ENCODE peak calls at places on chromosomes 5 and 9, in six cellular contexts. A is psoas muscle; U is dorsolateral prefrontal cortex; X is heart left ventricle; J is CD8-positive, alpha-beta T cell; I is brain microvascular endothelial cell. M is an unnamed sample.

GRCh38 chr5:125835293-125836172 is 587.7 kb upstream of the GRAMD2B start:
- DNase-seq in U (peak), J (no peak), I (peak), A (peak), X (no peak), M (peak)

GRCh38 chr5:663436-664342 is 29.5 kb downstream of the TPPP start:
- DNase-seq in A (peak), U (no peak), X (no peak), J (no peak), I (no peak), M (no peak)

GRCh38 chr5:102049517-102049916 is 246.6 kb downstream of the SLCO4C1 start:
- DNase-seq in J (no peak), U (no peak), I (no peak), X (no peak), A (no peak), M (no peak)

GRCh38 chr5:168869615-168870227 is 290.6 kb upstream of the PANK3 start:
- DNase-seq in A (no peak), X (no peak), I (no peak), U (no peak), J (no peak), M (no peak)

GRCh38 chr5:1995491-1995890 is 112.8 kb upstream of the IRX4 start:
- DNase-seq in I (no peak), U (no peak), X (no peak), A (no peak), J (no peak), M (no peak)

GRCh38 chr5:18745988-18746615 is 1111.8 kb downstream of the TAF11L14 start:
- DNase-seq in A (no peak), J (peak), X (no peak), I (no peak), U (no peak), M (no peak)

GRCh38 chr5:26700759-26701384 is 337.5 kb downstream of the CDH9 start:
- DNase-seq in U (no peak), J (no peak), X (no peak), A (no peak), I (no peak), M (no peak)

GRCh38 chr9:85223506-85224108 is 518.1 kb downstream of the AGTPBP1 start:
- DNase-seq in A (no peak), U (no peak), I (no peak), J (no peak), X (no peak), M (no peak)

GRCh38 chr9:3906437-3907213 is 380.8 kb upstream of the RFX3 start:
- DNase-seq in A (no peak), J (no peak), U (no peak), I (peak), X (no peak), M (no peak)

GRCh38 chr9:114280636-114281315 is 42.1 kb upstream of the ORM1 start:
- DNase-seq in U (no peak), J (no peak), A (peak), I (no peak), X (no peak), M (no peak)

DNA sequence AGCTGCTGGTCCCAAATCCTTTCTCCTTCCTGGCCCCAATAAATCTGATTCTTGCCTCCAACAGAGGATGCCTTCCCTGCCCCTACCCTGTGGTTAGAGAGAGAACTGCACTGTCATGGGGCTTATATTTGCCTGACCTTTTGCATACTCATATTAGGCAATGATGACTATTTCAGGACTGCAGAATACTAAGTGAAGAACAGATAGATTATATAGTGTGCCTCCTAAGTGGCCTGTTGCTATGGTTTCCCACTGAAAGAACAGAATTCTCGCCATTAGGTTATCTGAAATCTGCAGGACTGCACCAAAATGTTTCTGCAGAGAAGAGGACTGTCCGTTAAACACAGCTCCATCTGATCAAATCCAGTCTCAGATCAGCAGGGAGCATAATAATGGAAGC is 87.3 kb upstream of the CCNG1 start:
- DNase-seq in X (no peak), A (no peak), J (no peak), U (no peak), I (no peak), M (no peak)
- TF ChIP-seq CTCF in X (no peak), A (no peak), J (no peak), U (no peak), I (peak), M (peak)

GRCh38 chr9:132541966-132542830 is 40.2 kb upstream of the BARHL1 start:
- DNase-seq in U (no peak), J (no peak), X (no peak), I (no peak), A (peak), M (no peak)
- H3K4me3 ChIP-seq in U (no peak), J (no peak), X (no peak), I (no peak), A (no peak), M (no peak)

GRCh38 chr5:119452373-119453044 is at the start of gene HSD17B4:
- DNase-seq in I (peak), U (peak), J (peak), X (peak), A (peak), M (peak)

GRCh38 chr5:119452060-119452372 is 281 bp upstream of the HSD17B4 start:
- DNase-seq in I (no peak), J (no peak), U (no peak), A (no peak), X (no peak), M (no peak)

GRCh38 chr5:119453045-119453383 is 717 bp downstream of the HSD17B4 start:
- DNase-seq in A (no peak), U (no peak), I (peak), X (no peak), J (no peak), M (no peak)

GRCh38 chr5:119451561-119451960 is 736 bp upstream of the HSD17B4 start:
- DNase-seq in J (no peak), A (no peak), U (no peak), I (no peak), X (no peak), M (no peak)

DNA sequence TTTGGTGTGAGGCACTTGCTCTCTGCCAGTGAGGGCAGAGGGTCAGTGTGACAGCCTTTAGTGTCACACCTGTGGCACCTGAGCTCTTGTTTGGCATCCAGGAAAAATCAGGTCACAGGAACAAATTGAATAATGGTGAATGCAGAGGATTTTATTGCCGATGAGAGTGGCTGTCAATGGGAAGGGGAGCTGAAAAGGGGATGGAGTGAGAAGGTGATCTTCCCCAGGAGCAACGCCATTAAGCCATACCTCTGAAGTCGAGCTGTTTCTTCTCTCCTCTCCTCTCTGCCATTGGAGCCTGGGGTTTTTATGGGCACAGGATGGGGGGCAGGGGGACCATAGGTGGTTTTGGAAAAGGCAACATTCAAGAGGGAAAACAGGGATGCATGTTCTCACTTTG is 2.4 kb upstream of the HSD17B4 start:
- DNase-seq in I (no peak), X (no peak), J (no peak), U (no peak), A (no peak), M (no peak)
- TF ChIP-seq CTCF in I (no peak), X (no peak), J (no peak), U (no peak), A (no peak), M (no peak)

GRCh38 chr9:115596743-115597080 is 478.8 kb upstream of the TNC start:
- DNase-seq in A (no peak), I (no peak), U (no peak), X (no peak), J (no peak), M (no peak)
- H3K4me3 ChIP-seq in A (no peak), I (peak), U (no peak), X (no peak), J (no peak), M (no peak)

GRCh38 chr5:148005788-148006520 is 57.8 kb upstream of the SPINK5 start:
- DNase-seq in U (no peak), X (no peak), J (no peak), A (no peak), I (no peak), M (no peak)
- TF ChIP-seq CTCF in U (no peak), X (no peak), J (no peak), A (no peak), I (peak), M (no peak)

GRCh38 chr5:160287378-160288051 is 24.8 kb downstream of the CCNJL start:
- DNase-seq in A (peak), U (no peak), I (peak), X (peak), J (no peak), M (peak)
- H3K4me3 ChIP-seq in A (no peak), U (no peak), I (no peak), X (no peak), J (no peak), M (no peak)

GRCh38 chr5:92308679-92309078 is 925.6 kb upstream of the ARRDC3 start:
- DNase-seq in J (no peak), I (no peak), X (no peak), U (no peak), A (no peak), M (no peak)

GRCh38 chr5:92313385-92313784 is 930.3 kb upstream of the ARRDC3 start:
- DNase-seq in J (no peak), X (no peak), U (no peak), I (no peak), A (no peak), M (no peak)

GRCh38 chr5:92309336-92309991 is 926.3 kb upstream of the ARRDC3 start:
- DNase-seq in A (no peak), J (no peak), I (peak), U (no peak), X (no peak), M (no peak)
- TF ChIP-seq CTCF in A (no peak), J (no peak), I (peak), U (peak), X (peak), M (peak)

GRCh38 chr5:31291323-31291854 is 97.9 kb downstream of the CDH6 start:
- DNase-seq in A (no peak), X (no peak), U (no peak), I (no peak), J (no peak), M (no peak)
- H3K4me3 ChIP-seq in A (no peak), X (no peak), U (no peak), I (no peak), J (no peak), M (no peak)